ENCODE peak calls at places on chromosomes 12 and 14, in seven cellular contexts. Z, O, I, P, B, X and L are unnamed samples.
A peak's percentile ranks its signal among the peaks of the same experiment; 100 is the strongest.

GRCh38 chr12:123986374-123986920 is 13.4 kb downstream of the ZNF664 start:
- DNase-seq in B (no peak), P (no peak), Z (no peak), I (no peak), O (no peak), X (no peak), L (no peak)

GRCh38 chr12:29552324-29552927 is 54.9 kb upstream of the OVCH1 start:
- DNase-seq in I (peak; percentile 22), B (no peak), Z (peak; percentile 41), O (peak; percentile 18), X (peak; percentile 35), P (peak; percentile 8), L (peak; percentile 33)

GRCh38 chr14:73809386-73809785 is 42.2 kb upstream of the PTGR2 start:
- DNase-seq in X (no peak), B (no peak), O (no peak), P (no peak), I (no peak), Z (no peak), L (no peak)

GRCh38 chr12:74889563-74890236 is 319.9 kb downstream of the KCNC2 start:
- DNase-seq in O (no peak), Z (no peak), B (no peak), P (peak; percentile 4), I (peak; percentile 32), X (no peak), L (no peak)

GRCh38 chr14:76117789-76118188 is 33.9 kb upstream of the GPATCH2L start:
- DNase-seq in I (no peak), Z (no peak), P (no peak), O (no peak), X (no peak), B (no peak), L (no peak)

GRCh38 chr12:89040146-89040964 is 311.9 kb downstream of the DUSP6 start:
- DNase-seq in Z (peak; percentile 31), I (no peak), P (no peak), O (no peak), X (peak; percentile 83), B (no peak), L (no peak)

GRCh38 chr12:58044966-58045365 is 103.6 kb downstream of the ATP23 start:
- DNase-seq in P (no peak), B (no peak), X (no peak), O (no peak), Z (no peak), I (no peak), L (no peak)

GRCh38 chr14:105364100-105364708 is 34.1 kb upstream of the TEX22 start:
- DNase-seq in P (peak; percentile 20), Z (peak; percentile 27), B (no peak), X (no peak), I (no peak), O (peak; percentile 49), L (no peak)

GRCh38 chr14:38367922-38368321 is 112.0 kb upstream of the CLEC14A start:
- DNase-seq in O (no peak), P (no peak), X (no peak), Z (no peak), B (no peak), I (no peak), L (no peak)

GRCh38 chr14:72928872-72929271 is 2.6 kb downstream of the DCAF4 start:
- DNase-seq in B (no peak), O (no peak), X (no peak), Z (no peak), I (no peak), P (no peak), L (no peak)

GRCh38 chr14:96267336-96267735 is 11.3 kb downstream of the BDKRB1 start:
- DNase-seq in Z (no peak), B (no peak), P (no peak), O (no peak), X (no peak), I (no peak), L (no peak)

GRCh38 chr12:14959916-14960315 is 1.5 kb downstream of the ARHGDIB start:
- DNase-seq in Z (no peak), O (no peak), P (no peak), X (no peak), I (no peak), B (no peak), L (no peak)

GRCh38 chr12:86117711-86118110 is 138.5 kb downstream of the MGAT4C start:
- DNase-seq in B (no peak), O (no peak), X (no peak), I (no peak), Z (no peak), P (no peak), L (no peak)

GRCh38 chr12:41277019-41277770 is 89.1 kb downstream of the PDZRN4 start:
- DNase-seq in O (peak; percentile 39), P (peak; percentile 34), I (peak; percentile 19), B (no peak), Z (no peak), X (peak; percentile 1), L (peak; percentile 24)

GRCh38 chr14:99672506-99673327 is 11.4 kb upstream of the CYP46A1 start:
- DNase-seq in X (no peak), B (no peak), P (no peak), I (no peak), Z (no peak), O (no peak), L (no peak)

GRCh38 chr12:71166280-71166679 is 8.5 kb upstream of the TSPAN8 start:
- DNase-seq in O (no peak), X (no peak), Z (no peak), P (no peak), B (no peak), I (no peak), L (no peak)

GRCh38 chr12:65152012-65152411 is 17.4 kb upstream of the LEMD3 start:
- DNase-seq in X (no peak), P (no peak), Z (no peak), I (no peak), O (no peak), B (no peak), L (no peak)

GRCh38 chr12:54411398-54412241 is 7.4 kb downstream of the ITGA5 start:
- DNase-seq in O (no peak), P (no peak), B (no peak), I (no peak), Z (peak; percentile 51), X (no peak), L (peak; percentile 82)

GRCh38 chr12:95922231-95922630 is 20.2 kb downstream of the CCDC38 start:
- DNase-seq in O (no peak), P (no peak), Z (no peak), B (no peak), X (no peak), I (no peak), L (no peak)

GRCh38 chr12:16168078-16168477 is 109.4 kb downstream of the SLC15A5 start:
- DNase-seq in B (no peak), I (no peak), O (no peak), P (no peak), X (no peak), Z (no peak), L (no peak)

GRCh38 chr12:30862486-30862885 is 64.1 kb upstream of the TSPAN11 start:
- DNase-seq in Z (no peak), I (no peak), O (no peak), P (no peak), B (no peak), X (no peak), L (no peak)

GRCh38 chr12:75889214-75889613 is 142.4 kb downstream of the PHLDA1 start:
- DNase-seq in O (peak; percentile 43), Z (no peak), I (no peak), B (no peak), P (no peak), X (no peak), L (no peak)

GRCh38 chr12:55142896-55143870 is 17.0 kb downstream of the OR9K2 start:
- DNase-seq in X (peak; percentile 17), Z (peak; percentile 9), O (peak; percentile 8), B (no peak), P (peak; percentile 11), I (peak; percentile 41), L (peak; percentile 25)

GRCh38 chr14:105866841-105867321 is 340.5 kb downstream of the TMEM121 start:
- DNase-seq in O (no peak), I (no peak), Z (no peak), P (no peak), X (no peak), B (peak; percentile 35), L (no peak)

GRCh38 chr14:69247691-69248440 is 12.1 kb upstream of the GALNT16 start:
- DNase-seq in I (no peak), O (no peak), X (no peak), B (no peak), P (no peak), Z (no peak), L (no peak)

GRCh38 chr14:100807496-100807895 is 18.4 kb upstream of the MEG3 start:
- DNase-seq in X (no peak), P (no peak), O (no peak), Z (no peak), B (no peak), I (no peak), L (no peak)

GRCh38 chr12:53701518-53702264 is 25.6 kb downstream of the CALCOCO1 start:
- DNase-seq in I (peak; percentile 60), B (peak; percentile 85), O (peak; percentile 76), P (peak; percentile 84), X (peak; percentile 59), Z (peak; percentile 61), L (peak; percentile 61)

GRCh38 chr12:43692064-43692463 is 66.5 kb downstream of the PUS7L start:
- DNase-seq in Z (no peak), B (no peak), I (peak; percentile 4), X (no peak), P (no peak), O (no peak), L (no peak)

GRCh38 chr12:25089738-25090137 is 105.2 kb downstream of the DNAI7 start:
- DNase-seq in I (no peak), O (no peak), X (no peak), B (no peak), Z (no peak), P (no peak), L (no peak)